ENCODE peak calls at places on chromosomes 12 and 14, in four cellular contexts. V is CD8-positive, alpha-beta memory T cell; G is prostate gland; U is breast epithelium. X is an unnamed sample.
A peak's percentile ranks its signal among the peaks of the same experiment; 100 is the strongest.

GRCh38 chr12:6092784-6093722 is 31.4 kb downstream of the VWF start:
- DNase-seq in V (no peak), G (no peak), U (peak; percentile 70), X (peak; percentile 42)

GRCh38 chr14:33163109-33163508 is 224.4 kb downstream of the NPAS3 start:
- DNase-seq in V (no peak), G (no peak), U (no peak), X (no peak)

GRCh38 chr12:101743242-101743641 is 4.0 kb upstream of the SYCP3 start:
- DNase-seq in V (no peak), G (no peak), U (no peak), X (no peak)

GRCh38 chr12:113757223-113758002 is 208.7 kb downstream of the RBM19 start:
- DNase-seq in V (no peak), G (no peak), U (no peak), X (no peak)

GRCh38 chr12:442235-442884 is 17.4 kb upstream of the B4GALNT3 start:
- DNase-seq in V (peak; percentile 30), G (peak; percentile 27), U (no peak), X (peak; percentile 80)

GRCh38 chr14:69079188-69079742 is 73.7 kb downstream of the DCAF5 start:
- DNase-seq in V (no peak), G (no peak), U (no peak), X (no peak)

GRCh38 chr14:91058017-91058675 is 2.3 kb downstream of the RPS6KA5 start:
- DNase-seq in V (no peak), G (no peak), U (no peak), X (no peak)

GRCh38 chr12:108666326-108666995 is 32.8 kb upstream of the SELPLG start:
- DNase-seq in V (no peak), G (no peak), U (no peak), X (no peak)

GRCh38 chr14:50560929-50561280 is 960 bp downstream of the ATL1 start:
- DNase-seq in V (peak; percentile 11), G (peak; percentile 85), U (peak; percentile 81), X (peak; percentile 81)

GRCh38 chr12:30806989-30807694 is 52.4 kb upstream of the CAPRIN2 start:
- DNase-seq in V (peak; percentile 45), G (peak; percentile 45), U (no peak), X (no peak)

GRCh38 chr12:11785722-11786121 is 136.2 kb downstream of the ETV6 start:
- DNase-seq in V (no peak), G (peak; percentile 38), U (no peak), X (no peak)

DNA sequence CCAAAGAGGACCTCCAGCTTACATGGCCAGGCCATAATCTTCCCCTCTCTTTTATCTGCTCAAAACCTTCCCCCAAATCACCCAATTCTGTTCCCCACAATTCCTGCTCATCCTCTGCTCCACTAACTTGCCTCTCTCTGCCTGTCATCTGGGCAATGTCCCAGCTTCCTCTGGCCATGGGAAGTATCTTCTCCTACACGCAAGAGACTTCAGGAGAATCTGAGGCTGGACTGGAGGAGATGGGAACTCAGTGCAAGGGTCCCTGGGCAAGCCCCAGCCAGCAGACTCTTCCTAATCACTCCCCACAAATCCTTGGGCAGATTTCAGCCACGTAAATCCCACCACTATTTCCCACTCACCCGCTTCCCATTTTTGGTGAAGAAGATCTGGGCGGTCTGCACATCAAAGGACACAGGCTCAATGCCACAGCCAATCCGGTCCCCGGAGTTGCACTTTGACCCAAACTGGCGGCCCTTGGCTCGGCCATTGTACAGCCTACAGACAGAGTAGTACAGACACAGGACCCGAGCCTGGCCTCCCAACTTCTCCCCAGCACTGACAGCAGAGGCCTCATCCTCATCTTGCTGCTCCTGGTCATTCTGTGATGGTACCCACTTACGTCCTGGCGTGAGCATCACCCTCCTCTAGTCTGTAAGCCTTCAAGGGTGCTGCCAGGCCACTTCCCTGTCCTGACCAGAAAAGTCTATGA is 4.7 kb downstream of the SPRYD3 start:
- DNase-seq in V (no peak), G (no peak), U (no peak), X (no peak)
- H3K36me3 ChIP-seq in V (peaks cover 27% of the 10 kb centered on the region), G (peaks cover 13% of the 10 kb centered on the region), U (no peaks in the 10 kb centered on the region), X (no peaks in the 10 kb centered on the region)

GRCh38 chr12:106392746-106393145 is 35.2 kb downstream of the POLR3B start:
- DNase-seq in V (no peak), G (no peak), U (no peak), X (no peak)
- H3K36me3 ChIP-seq in V (no peaks in the 10 kb centered on the region), G (no peaks in the 10 kb centered on the region), U (no peaks in the 10 kb centered on the region), X (no peaks in the 10 kb centered on the region)

GRCh38 chr14:94383777-94384176 is 4.6 kb downstream of the SERPINA1 start:
- DNase-seq in V (no peak), G (no peak), U (no peak), X (no peak)
- H3K36me3 ChIP-seq in V (no peaks in the 10 kb centered on the region), G (no peaks in the 10 kb centered on the region), U (no peaks in the 10 kb centered on the region), X (no peaks in the 10 kb centered on the region)

GRCh38 chr14:70100071-70100470 is 88.7 kb downstream of the SLC8A3 start:
- DNase-seq in V (no peak), G (no peak), U (no peak), X (no peak)
- H3K36me3 ChIP-seq in V (no peaks in the 10 kb centered on the region), G (no peaks in the 10 kb centered on the region), U (no peaks in the 10 kb centered on the region), X (no peaks in the 10 kb centered on the region)

GRCh38 chr12:124430491-124430890 is 135.6 kb downstream of the RFLNA start:
- DNase-seq in V (no peak), G (no peak), U (no peak), X (no peak)
- H3K36me3 ChIP-seq in V (peaks cover 14% of the 10 kb centered on the region), G (peaks cover 18% of the 10 kb centered on the region), U (no peaks in the 10 kb centered on the region), X (no peaks in the 10 kb centered on the region)

GRCh38 chr12:68403296-68403695 is 71.1 kb upstream of the MDM1 start:
- DNase-seq in V (no peak), G (no peak), U (no peak), X (no peak)

GRCh38 chr12:68403711-68404110 is 71.5 kb upstream of the MDM1 start:
- DNase-seq in V (no peak), G (no peak), U (no peak), X (no peak)

GRCh38 chr12:68400231-68400829 is 68.2 kb upstream of the MDM1 start:
- DNase-seq in V (no peak), G (no peak), U (no peak), X (no peak)

GRCh38 chr12:68405292-68405900 is 73.2 kb upstream of the MDM1 start:
- DNase-seq in V (no peak), G (no peak), U (no peak), X (no peak)

GRCh38 chr12:68402422-68402821 is 70.3 kb upstream of the MDM1 start:
- DNase-seq in V (no peak), G (no peak), U (no peak), X (no peak)
- H3K36me3 ChIP-seq in V (no peaks in the 10 kb centered on the region), G (no peaks in the 10 kb centered on the region), U (no peaks in the 10 kb centered on the region), X (no peaks in the 10 kb centered on the region)